ENCODE peak calls at places on chromosomes 16 and 17, in four cellular contexts. One of them, this sample, is unnamed. For H3K27me3 and H3K4me1, the result is how much of the 10 kb centered on the place peaks cover.

GRCh38 chr17:337866-338265 is 14.7 kb downstream of the RPH3AL start:
- DNase-seq in heart right ventricle: no peak
- DNase-seq in IMR-90: no peak
- DNase-seq in suprapubic skin: no peak
- DNase-seq in this sample: no peak

GRCh38 chr16:4991754-4992153 is 33.6 kb downstream of the SEC14L5 start:
- DNase-seq in heart right ventricle: no peak
- DNase-seq in IMR-90: no peak
- DNase-seq in suprapubic skin: no peak
- DNase-seq in this sample: no peak

GRCh38 chr16:26330654-26331053 is 638.9 kb downstream of the HS3ST4 start:
- DNase-seq in heart right ventricle: no peak
- DNase-seq in suprapubic skin: no peak
- DNase-seq in IMR-90: no peak
- DNase-seq in this sample: no peak

GRCh38 chr16:51638338-51639135 is 487.5 kb upstream of the SALL1 start:
- DNase-seq in IMR-90: peak
- DNase-seq in heart right ventricle: no peak
- DNase-seq in suprapubic skin: no peak
- DNase-seq in this sample: no peak

GRCh38 chr16:13021996-13022395 is 120.6 kb downstream of the SHISA9 start:
- DNase-seq in IMR-90: no peak
- DNase-seq in heart right ventricle: no peak
- DNase-seq in suprapubic skin: no peak
- DNase-seq in this sample: no peak

GRCh38 chr17:11628374-11628773 is 30.1 kb downstream of the DNAH9 start:
- DNase-seq in IMR-90: no peak
- DNase-seq in heart right ventricle: no peak
- DNase-seq in suprapubic skin: no peak
- DNase-seq in this sample: no peak

GRCh38 chr16:84817206-84817605 is 2.6 kb upstream of the CRISPLD2 start:
- DNase-seq in heart right ventricle: no peak
- DNase-seq in suprapubic skin: no peak
- DNase-seq in IMR-90: no peak
- DNase-seq in this sample: no peak

GRCh38 chr16:17331071-17331521 is 139.7 kb downstream of the XYLT1 start:
- DNase-seq in heart right ventricle: no peak
- DNase-seq in suprapubic skin: peak
- DNase-seq in IMR-90: no peak
- DNase-seq in this sample: peak

GRCh38 chr16:15599303-15600070 is 43.5 kb downstream of the MARF1 start:
- DNase-seq in IMR-90: no peak
- DNase-seq in suprapubic skin: no peak
- DNase-seq in heart right ventricle: no peak
- DNase-seq in this sample: no peak

GRCh38 chr17:55161935-55162555 is 102.7 kb upstream of the HLF start:
- DNase-seq in heart right ventricle: no peak
- DNase-seq in IMR-90: peak
- DNase-seq in suprapubic skin: no peak
- DNase-seq in this sample: no peak

GRCh38 chr17:5978496-5978895 is 91.7 kb upstream of the WSCD1 start:
- DNase-seq in heart right ventricle: no peak
- DNase-seq in IMR-90: no peak
- DNase-seq in suprapubic skin: no peak
- DNase-seq in this sample: no peak

GRCh38 chr16:69595127-69596036 is 29.6 kb downstream of the NFAT5 start:
- DNase-seq in IMR-90: peak
- DNase-seq in suprapubic skin: no peak
- DNase-seq in heart right ventricle: no peak
- DNase-seq in this sample: no peak

GRCh38 chr16:35561346-35561745 is 2101.9 kb downstream of the TP53TG3F start:
- DNase-seq in IMR-90: no peak
- DNase-seq in heart right ventricle: no peak
- DNase-seq in suprapubic skin: no peak
- DNase-seq in this sample: no peak

GRCh38 chr17:63039342-63039741 is 73.3 kb downstream of the TANC2 start:
- DNase-seq in suprapubic skin: no peak
- DNase-seq in IMR-90: peak
- DNase-seq in heart right ventricle: no peak
- DNase-seq in this sample: no peak

DNA sequence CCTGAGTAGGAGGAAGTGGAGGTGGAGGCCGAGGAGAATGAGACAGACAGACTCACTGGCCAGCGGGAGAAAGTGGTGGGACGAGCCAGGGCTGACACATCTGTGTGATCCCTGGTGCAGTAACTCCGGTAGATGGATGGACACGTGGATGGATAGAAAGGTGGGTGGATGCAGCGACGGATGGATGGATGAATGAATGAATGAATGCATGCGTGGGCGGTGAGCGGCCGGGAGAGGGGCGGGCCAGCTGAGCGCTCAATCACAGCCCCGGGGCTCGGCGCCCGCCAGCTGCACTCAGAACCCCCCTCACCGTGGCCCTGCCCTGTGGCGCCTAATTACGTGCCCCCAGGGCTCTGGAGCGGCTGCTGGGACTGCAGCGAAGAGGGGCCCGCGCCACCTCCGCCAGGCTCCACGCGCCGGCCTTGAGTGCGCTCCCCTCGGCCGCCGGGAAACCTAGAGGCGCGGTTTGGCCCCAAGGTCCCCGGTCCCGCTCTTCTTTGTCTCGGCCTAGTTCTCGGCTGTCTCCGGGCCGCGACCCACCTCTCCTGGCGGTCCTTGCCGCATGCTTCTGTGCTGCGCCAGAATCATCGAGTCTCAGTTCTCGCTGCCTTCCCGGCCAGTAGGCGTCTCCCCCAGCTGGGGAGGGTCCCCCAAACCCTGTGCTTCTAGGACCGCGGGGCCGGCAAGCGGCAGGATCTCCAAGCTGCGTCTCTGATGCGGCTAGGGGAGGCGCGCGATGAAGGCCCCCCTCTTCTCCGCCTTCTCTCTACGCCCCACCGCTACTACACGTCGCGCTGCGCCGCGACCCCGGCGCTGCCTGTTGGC is 41.0 kb downstream of the RAI1 start:
- DNase-seq in heart right ventricle: no peak
- DNase-seq in suprapubic skin: no peak
- DNase-seq in IMR-90: peak
- DNase-seq in this sample: no peak
- H3K27me3 ChIP-seq in heart right ventricle: under half
- H3K27me3 ChIP-seq in suprapubic skin: under half
- H3K27me3 ChIP-seq in IMR-90: under half
- H3K27me3 ChIP-seq in this sample: under half

GRCh38 chr17:72173475-72174116 is 52.8 kb downstream of the SOX9 start:
- DNase-seq in suprapubic skin: no peak
- DNase-seq in heart right ventricle: no peak
- DNase-seq in IMR-90: peak
- DNase-seq in this sample: no peak

GRCh38 chr17:72175263-72175662 is 54.4 kb downstream of the SOX9 start:
- DNase-seq in suprapubic skin: no peak
- DNase-seq in IMR-90: no peak
- DNase-seq in heart right ventricle: no peak
- DNase-seq in this sample: no peak

GRCh38 chr17:72169823-72170222 is 49.0 kb downstream of the SOX9 start:
- DNase-seq in heart right ventricle: no peak
- DNase-seq in suprapubic skin: no peak
- DNase-seq in IMR-90: no peak
- DNase-seq in this sample: no peak

GRCh38 chr17:72175787-72176515 is 55.1 kb downstream of the SOX9 start:
- DNase-seq in heart right ventricle: no peak
- DNase-seq in IMR-90: peak
- DNase-seq in suprapubic skin: no peak
- DNase-seq in this sample: peak

DNA sequence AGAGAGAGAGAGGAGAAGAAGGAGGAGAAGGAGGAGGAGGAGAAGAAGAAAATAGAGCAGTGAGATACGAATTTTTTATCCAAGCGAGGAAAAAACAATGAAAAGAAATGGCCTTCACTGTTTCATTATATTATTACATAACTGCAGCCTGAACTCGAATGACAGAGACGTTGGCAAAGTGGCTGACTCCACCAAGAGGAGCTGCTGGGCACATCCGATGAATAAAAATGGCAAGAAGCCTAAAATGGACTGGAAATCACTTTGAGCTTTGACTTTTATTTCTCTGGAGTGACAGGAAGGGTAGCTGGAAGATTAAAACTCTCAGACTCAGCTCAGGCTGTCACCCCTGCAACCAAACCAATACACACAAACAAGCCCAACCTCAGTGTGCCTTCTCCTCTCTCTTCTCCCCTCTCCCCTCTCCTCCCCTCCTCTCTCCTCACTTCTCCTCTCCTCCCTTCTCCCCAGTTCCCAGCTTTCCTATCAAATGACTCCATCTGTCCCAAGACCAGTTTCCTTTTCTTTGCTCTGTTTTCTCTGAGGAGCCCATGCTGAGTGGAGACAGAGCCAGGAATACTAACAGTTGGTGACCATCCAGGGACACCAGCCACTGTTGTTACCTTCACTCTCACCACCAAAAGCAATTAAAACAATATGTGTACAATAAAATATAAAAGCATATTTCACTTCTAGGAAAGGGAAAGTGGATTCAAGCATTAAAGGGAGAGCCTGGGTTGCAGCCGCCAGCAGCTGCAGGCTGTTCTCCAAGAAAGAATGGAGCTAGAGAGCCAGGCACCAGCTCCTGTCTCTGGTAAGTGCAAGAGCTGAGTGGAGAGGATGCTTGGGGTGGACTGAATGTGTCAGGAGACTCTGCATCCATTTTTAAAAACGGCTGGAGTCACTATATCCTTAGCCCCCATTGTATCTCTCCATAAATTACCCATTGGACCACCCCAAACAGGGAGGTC is 51.2 kb downstream of the SOX9 start:
- DNase-seq in suprapubic skin: no peak
- DNase-seq in heart right ventricle: no peak
- DNase-seq in IMR-90: no peak
- DNase-seq in this sample: no peak
- H3K27ac ChIP-seq in suprapubic skin: no peak
- H3K27ac ChIP-seq in heart right ventricle: no peak
- H3K27ac ChIP-seq in IMR-90: no peak
- H3K27ac ChIP-seq in this sample: peak

GRCh38 chr17:17523714-17524075 is 27.5 kb upstream of the RASD1 start:
- DNase-seq in IMR-90: no peak
- DNase-seq in heart right ventricle: no peak
- DNase-seq in suprapubic skin: no peak
- DNase-seq in this sample: no peak

GRCh38 chr17:17525956-17526355 is 29.8 kb upstream of the RASD1 start:
- DNase-seq in IMR-90: no peak
- DNase-seq in suprapubic skin: no peak
- DNase-seq in heart right ventricle: no peak
- DNase-seq in this sample: no peak

GRCh38 chr17:17523001-17523713 is 27.0 kb upstream of the RASD1 start:
- DNase-seq in suprapubic skin: no peak
- DNase-seq in IMR-90: no peak
- DNase-seq in heart right ventricle: no peak
- DNase-seq in this sample: no peak

GRCh38 chr17:17525331-17525730 is 29.1 kb upstream of the RASD1 start:
- DNase-seq in heart right ventricle: no peak
- DNase-seq in suprapubic skin: no peak
- DNase-seq in IMR-90: no peak
- DNase-seq in this sample: no peak

DNA sequence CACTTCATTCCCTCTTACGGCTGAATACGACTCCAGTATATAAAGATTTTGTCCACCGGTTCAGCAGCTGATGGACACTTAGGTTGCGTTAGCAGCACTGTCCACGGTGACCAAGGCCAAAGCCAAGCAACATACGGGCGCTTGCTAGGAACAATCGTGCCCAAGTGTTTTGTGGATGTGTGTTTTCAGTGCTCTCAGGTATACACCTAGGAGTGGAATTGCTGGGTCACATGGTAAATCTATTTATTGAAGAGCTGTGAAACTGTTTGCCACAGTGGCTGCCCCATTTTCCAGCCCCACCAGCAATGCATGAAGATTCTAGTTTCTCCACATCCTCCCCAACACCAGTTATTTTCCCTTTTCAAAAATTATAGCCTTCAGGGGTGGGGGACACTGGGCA is 27.9 kb upstream of the RASD1 start:
- DNase-seq in heart right ventricle: no peak
- DNase-seq in suprapubic skin: no peak
- DNase-seq in IMR-90: no peak
- DNase-seq in this sample: no peak
- H3K4me1 ChIP-seq in heart right ventricle: under half
- H3K4me1 ChIP-seq in suprapubic skin: under half
- H3K4me1 ChIP-seq in IMR-90: under half
- H3K4me1 ChIP-seq in this sample: under half

DNA sequence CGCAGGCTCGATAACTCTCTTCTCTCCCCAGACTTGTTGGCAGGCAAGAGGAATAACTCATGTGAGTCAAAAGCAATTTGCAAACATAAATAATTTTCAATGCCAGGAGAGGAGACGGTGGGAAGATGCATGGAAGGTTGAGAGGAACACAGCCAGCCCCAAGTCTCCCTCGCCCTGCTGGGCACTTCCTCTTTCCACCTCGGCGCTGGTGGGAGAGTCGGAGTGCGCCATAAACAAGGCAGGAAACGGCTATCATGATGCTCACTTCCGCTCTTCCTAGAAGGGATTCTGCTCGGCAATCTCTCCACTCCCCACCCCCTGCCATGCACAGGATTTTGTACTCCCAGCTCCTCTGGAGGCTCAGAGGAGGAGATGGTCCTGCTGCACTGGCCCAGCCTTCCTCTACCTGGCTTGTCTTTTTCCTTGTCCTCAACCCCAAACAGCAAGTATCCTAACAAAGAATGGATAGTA is 13.0 kb downstream of the CBX4 start:
- DNase-seq in IMR-90: peak
- DNase-seq in heart right ventricle: no peak
- DNase-seq in suprapubic skin: no peak
- DNase-seq in this sample: no peak
- H3K27me3 ChIP-seq in IMR-90: under half
- H3K27me3 ChIP-seq in heart right ventricle: under half
- H3K27me3 ChIP-seq in suprapubic skin: under half
- H3K27me3 ChIP-seq in this sample: under half

GRCh38 chr16:79717324-79717848 is 116.8 kb upstream of the MAF start:
- DNase-seq in IMR-90: no peak
- DNase-seq in heart right ventricle: no peak
- DNase-seq in suprapubic skin: no peak
- DNase-seq in this sample: no peak
- H3K27ac ChIP-seq in IMR-90: no peak
- H3K27ac ChIP-seq in heart right ventricle: no peak
- H3K27ac ChIP-seq in suprapubic skin: no peak
- H3K27ac ChIP-seq in this sample: no peak

This sample was measured in left ventricle myocardium inferior.